ENCODE peak calls at places on chromosomes 4 and X, in four cellular contexts. One of them, this sample, is unnamed.

GRCh38 chr4:149523039-149523438 is 292.6 kb downstream of the IQCM start:
- DNase-seq in NCI-H146: no peak
- DNase-seq in GM23248: no peak
- DNase-seq in fibroblast of the conjunctiva: no peak
- DNase-seq in this sample: peak

GRCh38 chrX:47556045-47556623 is 4.9 kb upstream of the ARAF start:
- DNase-seq in fibroblast of the conjunctiva: peak
- DNase-seq in GM23248: peak
- DNase-seq in NCI-H146: peak
- DNase-seq in this sample: peak

GRCh38 chr4:140151700-140152014 is 2.3 kb downstream of the MAML3 start:
- DNase-seq in GM23248: peak
- DNase-seq in NCI-H146: peak
- DNase-seq in fibroblast of the conjunctiva: no peak
- DNase-seq in this sample: peak

GRCh38 chr4:76758290-76758882 is 139.6 kb downstream of the SOWAHB start:
- DNase-seq in NCI-H146: peak
- DNase-seq in fibroblast of the conjunctiva: peak
- DNase-seq in GM23248: peak
- DNase-seq in this sample: peak

GRCh38 chr4:137531951-137532868 is at the start of gene PCDH18:
- DNase-seq in GM23248: peak
- DNase-seq in NCI-H146: peak
- DNase-seq in fibroblast of the conjunctiva: peak
- DNase-seq in this sample: peak

GRCh38 chr4:181890031-181890430 is 353.2 kb upstream of the TENM3 start:
- DNase-seq in fibroblast of the conjunctiva: no peak
- DNase-seq in GM23248: no peak
- DNase-seq in NCI-H146: no peak
- DNase-seq in this sample: no peak

GRCh38 chr4:17846256-17846655 is 35.5 kb downstream of the NCAPG start:
- DNase-seq in fibroblast of the conjunctiva: no peak
- DNase-seq in GM23248: no peak
- DNase-seq in NCI-H146: no peak
- DNase-seq in this sample: no peak

GRCh38 chrX:38610839-38611238 is 49.5 kb downstream of the TSPAN7 start:
- DNase-seq in GM23248: no peak
- DNase-seq in fibroblast of the conjunctiva: no peak
- DNase-seq in NCI-H146: no peak
- DNase-seq in this sample: no peak

GRCh38 chr4:160426233-160426632 is 1323.4 kb downstream of the RAPGEF2 start:
- DNase-seq in fibroblast of the conjunctiva: no peak
- DNase-seq in NCI-H146: no peak
- DNase-seq in GM23248: no peak
- DNase-seq in this sample: no peak

GRCh38 chr4:183912585-183912984 is 7.5 kb downstream of the STOX2 start:
- DNase-seq in GM23248: no peak
- DNase-seq in NCI-H146: no peak
- DNase-seq in fibroblast of the conjunctiva: no peak
- DNase-seq in this sample: no peak

GRCh38 chr4:8915201-8916200 is 43.9 kb upstream of the HMX1 start:
- DNase-seq in NCI-H146: no peak
- DNase-seq in GM23248: no peak
- DNase-seq in fibroblast of the conjunctiva: no peak
- DNase-seq in this sample: no peak

GRCh38 chrX:40176979-40177430 is 79.2 kb upstream of the BCOR start:
- DNase-seq in GM23248: peak
- DNase-seq in NCI-H146: peak
- DNase-seq in fibroblast of the conjunctiva: no peak
- DNase-seq in this sample: no peak

GRCh38 chr4:137367608-137368007 is 164.7 kb downstream of the PCDH18 start:
- DNase-seq in GM23248: peak
- DNase-seq in NCI-H146: no peak
- DNase-seq in fibroblast of the conjunctiva: peak
- DNase-seq in this sample: peak

GRCh38 chrX:24283122-24283789 is 30.6 kb downstream of the SUPT20HL2 start:
- DNase-seq in fibroblast of the conjunctiva: no peak
- DNase-seq in GM23248: peak
- DNase-seq in NCI-H146: no peak
- DNase-seq in this sample: no peak

GRCh38 chr4:41877020-41877796 is 58.0 kb upstream of the TMEM33 start:
- DNase-seq in NCI-H146: no peak
- DNase-seq in GM23248: no peak
- DNase-seq in fibroblast of the conjunctiva: no peak
- DNase-seq in this sample: no peak

GRCh38 chr4:91729851-91730250 is 573.9 kb upstream of the GRID2 start:
- DNase-seq in fibroblast of the conjunctiva: no peak
- DNase-seq in GM23248: no peak
- DNase-seq in NCI-H146: no peak
- DNase-seq in this sample: no peak

GRCh38 chrX:18676470-18676869 is 4.6 kb upstream of the RS1 start:
- DNase-seq in fibroblast of the conjunctiva: no peak
- DNase-seq in GM23248: no peak
- DNase-seq in NCI-H146: peak
- DNase-seq in this sample: no peak

GRCh38 chrX:129540725-129541184 is 696 bp downstream of the OCRL start:
- DNase-seq in GM23248: peak
- DNase-seq in fibroblast of the conjunctiva: no peak
- DNase-seq in NCI-H146: peak
- DNase-seq in this sample: no peak

GRCh38 chrX:53990201-53990600 is 54.1 kb downstream of the PHF8 start:
- DNase-seq in fibroblast of the conjunctiva: no peak
- DNase-seq in NCI-H146: no peak
- DNase-seq in GM23248: no peak
- DNase-seq in this sample: no peak

GRCh38 chr4:89123418-89123817 is 12.1 kb downstream of the TIGD2 start:
- DNase-seq in NCI-H146: no peak
- DNase-seq in GM23248: no peak
- DNase-seq in fibroblast of the conjunctiva: no peak
- DNase-seq in this sample: no peak

GRCh38 chrX:41580423-41581064 is 108.2 kb upstream of the GPR34 start:
- DNase-seq in NCI-H146: no peak
- DNase-seq in fibroblast of the conjunctiva: no peak
- DNase-seq in GM23248: no peak
- DNase-seq in this sample: no peak

GRCh38 chr4:164807611-164808010 is 53.7 kb downstream of the SMIM31 start:
- DNase-seq in fibroblast of the conjunctiva: no peak
- DNase-seq in NCI-H146: no peak
- DNase-seq in GM23248: no peak
- DNase-seq in this sample: no peak

GRCh38 chrX:48937065-48937907 is 18.5 kb upstream of the PIM2 start:
- DNase-seq in fibroblast of the conjunctiva: no peak
- DNase-seq in NCI-H146: no peak
- DNase-seq in GM23248: peak
- DNase-seq in this sample: no peak

GRCh38 chr4:170090667-170091052 is 904 bp upstream of the AADAT start:
- DNase-seq in GM23248: peak
- DNase-seq in NCI-H146: no peak
- DNase-seq in fibroblast of the conjunctiva: no peak
- DNase-seq in this sample: no peak

GRCh38 chrX:79081895-79082512 is 62.5 kb upstream of the GPR174 start:
- DNase-seq in GM23248: peak
- DNase-seq in NCI-H146: peak
- DNase-seq in fibroblast of the conjunctiva: peak
- DNase-seq in this sample: no peak

GRCh38 chrX:135688137-135688536 is 25.3 kb upstream of the CT45A1 start:
- DNase-seq in GM23248: peak
- DNase-seq in fibroblast of the conjunctiva: no peak
- DNase-seq in NCI-H146: no peak
- DNase-seq in this sample: no peak

GRCh38 chrX:2708601-2709200 is 17.6 kb downstream of the CD99 start:
- DNase-seq in NCI-H146: no peak
- DNase-seq in GM23248: no peak
- DNase-seq in fibroblast of the conjunctiva: no peak
- DNase-seq in this sample: no peak

GRCh38 chr4:95371457-95372179 is 177.2 kb downstream of the UNC5C start:
- DNase-seq in fibroblast of the conjunctiva: no peak
- DNase-seq in GM23248: no peak
- DNase-seq in NCI-H146: no peak
- DNase-seq in this sample: no peak

GRCh38 chrX:102558607-102559006 is 40.7 kb upstream of the ARMCX5 start:
- DNase-seq in fibroblast of the conjunctiva: no peak
- DNase-seq in NCI-H146: no peak
- DNase-seq in GM23248: no peak
- DNase-seq in this sample: no peak

GRCh38 chr4:82661601-82662000 is 99.8 kb upstream of the TMEM150C start:
- DNase-seq in GM23248: no peak
- DNase-seq in fibroblast of the conjunctiva: no peak
- DNase-seq in NCI-H146: no peak
- DNase-seq in this sample: no peak

GRCh38 chr4:112633477-112634235 is 3.1 kb downstream of the ZGRF1 start:
- DNase-seq in fibroblast of the conjunctiva: peak
- DNase-seq in NCI-H146: no peak
- DNase-seq in GM23248: peak
- DNase-seq in this sample: no peak

GRCh38 chr4:1310796-1311715 is 21.4 kb downstream of the MAEA start:
- DNase-seq in NCI-H146: no peak
- DNase-seq in GM23248: no peak
- DNase-seq in fibroblast of the conjunctiva: no peak
- DNase-seq in this sample: no peak

GRCh38 chrX:13752646-13753045 is 18.1 kb downstream of the OFD1 start:
- DNase-seq in GM23248: no peak
- DNase-seq in fibroblast of the conjunctiva: no peak
- DNase-seq in NCI-H146: no peak
- DNase-seq in this sample: no peak

GRCh38 chr4:81405900-81406401 is 65.8 kb downstream of the RASGEF1B start:
- DNase-seq in NCI-H146: peak
- DNase-seq in GM23248: peak
- DNase-seq in fibroblast of the conjunctiva: peak
- DNase-seq in this sample: peak

GRCh38 chrX:79375340-79375739 is 8.2 kb upstream of the ITM2A start:
- DNase-seq in NCI-H146: no peak
- DNase-seq in fibroblast of the conjunctiva: no peak
- DNase-seq in GM23248: no peak
- DNase-seq in this sample: no peak

This sample was measured in HFF-Myc.